ENCODE peak calls at places on chromosomes 2 and 18, in five cellular contexts. One of them, this sample, is unnamed.

GRCh38 chr2:218006741-218007140 is 3.9 kb upstream of the TNS1 start:
- DNase-seq in HCT116: no peak
- DNase-seq in psoas muscle: no peak
- DNase-seq in fibroblast of mammary gland: peak; percentile 96
- DNase-seq in GM23338: no peak
- DNase-seq in this sample: peak; percentile 72

GRCh38 chr2:137229834-137230233 is 464.5 kb downstream of the THSD7B start:
- DNase-seq in HCT116: no peak
- DNase-seq in psoas muscle: no peak
- DNase-seq in fibroblast of mammary gland: no peak
- DNase-seq in GM23338: no peak
- DNase-seq in this sample: no peak

GRCh38 chr18:8798996-8799395 is 93.6 kb downstream of the MTCL1 start:
- DNase-seq in HCT116: no peak
- DNase-seq in psoas muscle: peak; percentile 35
- DNase-seq in fibroblast of mammary gland: peak; percentile 8
- DNase-seq in GM23338: no peak
- DNase-seq in this sample: no peak

GRCh38 chr2:235779444-235779896 is 285.6 kb downstream of the AGAP1 start:
- DNase-seq in HCT116: peak; percentile 37
- DNase-seq in psoas muscle: peak; percentile 69
- DNase-seq in fibroblast of mammary gland: peak; percentile 62
- DNase-seq in GM23338: peak; percentile 94
- DNase-seq in this sample: peak; percentile 29

GRCh38 chr2:105545731-105546622 is 147.1 kb upstream of the FHL2 start:
- DNase-seq in HCT116: peak; percentile 46
- DNase-seq in psoas muscle: peak; percentile 52
- DNase-seq in fibroblast of mammary gland: peak; percentile 67
- DNase-seq in GM23338: peak; percentile 80
- DNase-seq in this sample: peak; percentile 25

GRCh38 chr2:217834744-217835513 is 167.9 kb downstream of the TNS1 start:
- DNase-seq in HCT116: no peak
- DNase-seq in psoas muscle: no peak
- DNase-seq in fibroblast of mammary gland: no peak
- DNase-seq in GM23338: no peak
- DNase-seq in this sample: no peak

GRCh38 chr2:240130393-240131195 is 5.5 kb downstream of the COPS9 start:
- DNase-seq in HCT116: no peak
- DNase-seq in psoas muscle: no peak
- DNase-seq in fibroblast of mammary gland: no peak
- DNase-seq in GM23338: no peak
- DNase-seq in this sample: no peak

GRCh38 chr2:5392658-5393057 is 299.5 kb upstream of the SOX11 start:
- DNase-seq in HCT116: no peak
- DNase-seq in psoas muscle: no peak
- DNase-seq in fibroblast of mammary gland: no peak
- DNase-seq in GM23338: no peak
- DNase-seq in this sample: peak; percentile 10

GRCh38 chr2:41791523-41791922 is 256.3 kb upstream of the PKDCC start:
- DNase-seq in HCT116: no peak
- DNase-seq in psoas muscle: no peak
- DNase-seq in fibroblast of mammary gland: peak; percentile 48
- DNase-seq in GM23338: peak; percentile 60
- DNase-seq in this sample: peak; percentile 21

GRCh38 chr2:59732861-59733603 is 820.4 kb downstream of the BCL11A start:
- DNase-seq in HCT116: no peak
- DNase-seq in psoas muscle: no peak
- DNase-seq in fibroblast of mammary gland: no peak
- DNase-seq in GM23338: no peak
- DNase-seq in this sample: no peak

GRCh38 chr18:28127763-28128737 is 48.9 kb downstream of the CDH2 start:
- DNase-seq in HCT116: no peak
- DNase-seq in psoas muscle: no peak
- DNase-seq in fibroblast of mammary gland: peak; percentile 54
- DNase-seq in GM23338: no peak
- DNase-seq in this sample: peak; percentile 51

GRCh38 chr2:22536131-22536530 is 848.8 kb upstream of the KLHL29 start:
- DNase-seq in HCT116: no peak
- DNase-seq in psoas muscle: no peak
- DNase-seq in fibroblast of mammary gland: peak; percentile 16
- DNase-seq in GM23338: no peak
- DNase-seq in this sample: no peak

GRCh38 chr2:127191331-127192219 is 28.5 kb downstream of the CYP27C1 start:
- DNase-seq in HCT116: no peak
- DNase-seq in psoas muscle: no peak
- DNase-seq in fibroblast of mammary gland: no peak
- DNase-seq in GM23338: no peak
- DNase-seq in this sample: no peak

GRCh38 chr2:84701880-84702279 is 179.0 kb downstream of the TRABD2A start:
- DNase-seq in HCT116: no peak
- DNase-seq in psoas muscle: no peak
- DNase-seq in fibroblast of mammary gland: peak; percentile 93
- DNase-seq in GM23338: no peak
- DNase-seq in this sample: peak; percentile 70

GRCh38 chr18:49812321-49813070 is 837 bp downstream of the ACAA2 start:
- DNase-seq in HCT116: no peak
- DNase-seq in psoas muscle: no peak
- DNase-seq in fibroblast of mammary gland: no peak
- DNase-seq in GM23338: no peak
- DNase-seq in this sample: peak; percentile 24

GRCh38 chr2:158573739-158574138 is 117.0 kb downstream of the PKP4 start:
- DNase-seq in HCT116: no peak
- DNase-seq in psoas muscle: no peak
- DNase-seq in fibroblast of mammary gland: no peak
- DNase-seq in GM23338: peak; percentile 26
- DNase-seq in this sample: no peak

GRCh38 chr18:57807336-57808117 is 4.4 kb upstream of the ATP8B1 start:
- DNase-seq in HCT116: no peak
- DNase-seq in psoas muscle: no peak
- DNase-seq in fibroblast of mammary gland: peak; percentile 81
- DNase-seq in GM23338: no peak
- DNase-seq in this sample: peak; percentile 86

GRCh38 chr2:193869564-193869963 is 1674.8 kb upstream of the TMEFF2 start:
- DNase-seq in HCT116: no peak
- DNase-seq in psoas muscle: no peak
- DNase-seq in fibroblast of mammary gland: no peak
- DNase-seq in GM23338: no peak
- DNase-seq in this sample: no peak
- TF ChIP-seq CTCF in HCT116: no peak
- TF ChIP-seq CTCF in psoas muscle: no peak
- TF ChIP-seq CTCF in fibroblast of mammary gland: no peak
- TF ChIP-seq CTCF in GM23338: no peak
- TF ChIP-seq CTCF in this sample: no peak

GRCh38 chr2:177552414-177553175 is 160.0 kb downstream of the AGPS start:
- DNase-seq in HCT116: peak; percentile 70
- DNase-seq in psoas muscle: peak; percentile 88
- DNase-seq in fibroblast of mammary gland: peak; percentile 86
- DNase-seq in GM23338: peak; percentile 96
- DNase-seq in this sample: peak; percentile 82
- TF ChIP-seq CTCF in HCT116: no peak
- TF ChIP-seq CTCF in psoas muscle: no peak
- TF ChIP-seq CTCF in fibroblast of mammary gland: no peak
- TF ChIP-seq CTCF in GM23338: no peak
- TF ChIP-seq CTCF in this sample: no peak

DNA sequence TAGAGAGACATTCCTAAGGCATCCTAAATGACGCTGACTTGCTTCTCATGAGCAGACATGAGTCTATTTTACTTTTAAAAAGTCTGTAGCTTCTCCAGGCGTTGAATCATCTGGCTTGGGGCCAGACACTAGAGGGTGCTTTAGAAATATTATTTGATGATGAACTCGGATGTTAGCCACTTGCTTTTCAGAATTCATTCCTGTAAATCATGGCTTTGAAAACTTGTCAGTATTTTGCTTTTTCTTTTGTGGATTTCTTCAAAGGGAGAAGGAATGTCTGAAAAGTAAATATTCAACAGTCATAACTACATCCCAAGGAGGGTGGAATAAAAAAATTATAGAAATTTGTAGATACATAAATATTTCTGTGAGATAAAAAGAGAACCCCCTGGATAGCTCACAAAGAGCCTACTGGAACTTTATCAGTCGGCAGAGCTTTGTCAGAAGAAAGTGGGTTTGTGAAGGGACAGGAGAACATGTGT is 370.8 kb downstream of the OSR1 start:
- DNase-seq in HCT116: peak; percentile 44
- DNase-seq in psoas muscle: peak; percentile 78
- DNase-seq in fibroblast of mammary gland: peak; percentile 95
- DNase-seq in GM23338: no peak
- DNase-seq in this sample: peak; percentile 91
- TF ChIP-seq CTCF in HCT116: peak; percentile 31
- TF ChIP-seq CTCF in psoas muscle: peak; percentile 41
- TF ChIP-seq CTCF in fibroblast of mammary gland: peak; percentile 30
- TF ChIP-seq CTCF in GM23338: peak; percentile 38
- TF ChIP-seq CTCF in this sample: peak; percentile 36

GRCh38 chr2:234249006-234249405 is 198.5 kb downstream of the SPP2 start:
- DNase-seq in HCT116: no peak
- DNase-seq in psoas muscle: no peak
- DNase-seq in fibroblast of mammary gland: no peak
- DNase-seq in GM23338: no peak
- DNase-seq in this sample: no peak
- TF ChIP-seq CTCF in HCT116: peak; percentile 38
- TF ChIP-seq CTCF in psoas muscle: no peak
- TF ChIP-seq CTCF in fibroblast of mammary gland: no peak
- TF ChIP-seq CTCF in GM23338: no peak
- TF ChIP-seq CTCF in this sample: no peak

DNA sequence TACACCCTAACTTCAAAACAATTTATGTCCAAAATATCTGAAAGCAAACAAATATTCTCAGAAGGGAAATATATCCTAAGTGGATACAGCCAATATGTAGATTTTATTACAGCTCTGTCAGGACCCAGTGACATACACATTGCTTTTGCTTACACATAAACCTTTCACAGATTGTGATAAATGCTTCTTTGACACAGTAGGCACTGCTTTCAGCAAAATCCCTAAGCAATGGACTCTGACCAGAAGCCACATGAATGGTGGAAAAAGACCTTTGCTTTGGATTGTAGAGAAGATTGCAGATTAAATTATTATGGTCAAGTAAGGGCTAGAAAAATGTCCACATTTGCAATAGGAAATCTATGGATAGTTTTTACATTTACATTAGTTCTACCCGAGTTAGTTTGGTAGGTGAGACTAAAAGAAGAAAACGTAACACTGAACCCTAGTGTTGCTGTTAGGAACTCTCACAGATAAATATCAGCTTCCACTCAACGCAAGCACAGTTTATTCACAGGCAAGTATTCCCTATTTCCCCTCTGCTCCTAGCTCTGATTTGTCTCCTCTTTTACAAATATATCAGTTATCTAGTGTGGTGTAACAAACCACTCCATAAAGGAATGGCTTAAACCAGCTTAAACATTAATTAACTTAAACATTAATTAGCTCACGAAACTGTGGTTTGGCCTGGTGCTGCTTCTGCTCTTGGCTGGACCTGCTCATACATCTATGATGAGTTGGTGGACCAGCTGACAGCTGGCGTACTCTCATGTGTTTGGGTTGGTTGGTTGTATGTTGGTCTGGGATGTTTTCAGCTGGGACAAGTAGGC is 23.6 kb upstream of the SERPINE2 start:
- DNase-seq in HCT116: no peak
- DNase-seq in psoas muscle: no peak
- DNase-seq in fibroblast of mammary gland: no peak
- DNase-seq in GM23338: peak; percentile 21
- DNase-seq in this sample: no peak
- TF ChIP-seq CTCF in HCT116: no peak
- TF ChIP-seq CTCF in psoas muscle: peak; percentile 14
- TF ChIP-seq CTCF in fibroblast of mammary gland: no peak
- TF ChIP-seq CTCF in GM23338: peak; percentile 61
- TF ChIP-seq CTCF in this sample: no peak

GRCh38 chr2:86037795-86038192 is 67.9 kb downstream of the POLR1A start:
- DNase-seq in HCT116: no peak
- DNase-seq in psoas muscle: no peak
- DNase-seq in fibroblast of mammary gland: no peak
- DNase-seq in GM23338: no peak
- DNase-seq in this sample: no peak

GRCh38 chr2:86036790-86037138 is 68.9 kb downstream of the POLR1A start:
- DNase-seq in HCT116: no peak
- DNase-seq in psoas muscle: no peak
- DNase-seq in fibroblast of mammary gland: no peak
- DNase-seq in GM23338: no peak
- DNase-seq in this sample: no peak

GRCh38 chr2:86037141-86037794 is 68.4 kb downstream of the POLR1A start:
- DNase-seq in HCT116: no peak
- DNase-seq in psoas muscle: peak; percentile 72
- DNase-seq in fibroblast of mammary gland: peak; percentile 98
- DNase-seq in GM23338: no peak
- DNase-seq in this sample: peak; percentile 90

GRCh38 chr2:86035371-86035882 is 70.3 kb downstream of the POLR1A start:
- DNase-seq in HCT116: no peak
- DNase-seq in psoas muscle: no peak
- DNase-seq in fibroblast of mammary gland: no peak
- DNase-seq in GM23338: no peak
- DNase-seq in this sample: no peak

DNA sequence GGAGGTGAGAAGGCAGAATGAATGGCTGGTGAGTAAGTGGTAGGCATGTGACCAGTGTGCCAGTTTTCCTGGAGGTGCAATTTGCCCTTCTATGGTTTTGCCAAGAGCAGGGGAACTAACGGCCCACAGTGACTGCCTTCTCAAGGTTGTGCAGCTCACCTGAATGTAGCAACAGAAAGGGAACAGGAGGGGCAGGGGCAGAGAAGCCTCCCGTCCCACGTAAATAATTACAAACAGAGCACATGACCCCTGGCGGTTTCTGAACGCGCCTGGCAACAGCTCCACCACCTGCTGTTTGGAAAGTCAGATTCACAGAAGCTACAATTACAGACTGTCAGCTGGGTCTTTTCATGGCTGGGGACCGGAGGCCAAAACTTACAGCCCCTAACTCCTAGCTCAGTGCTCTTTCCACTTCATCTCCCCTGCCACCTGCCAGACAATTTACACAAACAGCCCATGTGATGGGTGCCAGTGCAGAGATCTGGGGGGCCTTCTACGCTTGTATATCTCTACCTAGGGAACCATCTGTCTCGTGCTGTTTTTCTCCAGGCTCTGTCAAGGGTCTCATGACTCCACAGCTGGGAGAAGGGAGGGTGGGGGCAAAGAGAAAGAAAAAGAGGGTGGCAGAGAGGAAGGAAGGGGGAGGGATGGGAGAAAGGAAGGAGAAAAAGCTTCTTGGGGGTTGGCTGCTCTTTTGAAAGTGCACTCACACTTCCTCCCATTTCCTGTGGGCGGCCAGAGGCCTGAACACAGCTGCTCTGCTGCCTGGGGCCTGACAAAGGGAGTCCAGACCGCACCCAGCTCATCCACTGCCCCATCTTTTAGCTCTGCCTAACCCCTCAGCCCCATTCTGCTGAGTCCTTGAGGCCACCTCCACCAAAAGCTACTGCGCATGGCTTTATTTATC is 69.5 kb downstream of the POLR1A start:
- DNase-seq in HCT116: no peak
- DNase-seq in psoas muscle: peak; percentile 79
- DNase-seq in fibroblast of mammary gland: peak; percentile 86
- DNase-seq in GM23338: peak; percentile 19
- DNase-seq in this sample: peak; percentile 79
- TF ChIP-seq CTCF in HCT116: no peak
- TF ChIP-seq CTCF in psoas muscle: peak; percentile 42
- TF ChIP-seq CTCF in fibroblast of mammary gland: peak; percentile 48
- TF ChIP-seq CTCF in GM23338: no peak
- TF ChIP-seq CTCF in this sample: peak; percentile 10

GRCh38 chr2:121044412-121044811 is 240.6 kb downstream of the TFCP2L1 start:
- DNase-seq in HCT116: no peak
- DNase-seq in psoas muscle: no peak
- DNase-seq in fibroblast of mammary gland: no peak
- DNase-seq in GM23338: peak; percentile 61
- DNase-seq in this sample: no peak
- TF ChIP-seq CTCF in HCT116: peak; percentile 38
- TF ChIP-seq CTCF in psoas muscle: no peak
- TF ChIP-seq CTCF in fibroblast of mammary gland: peak; percentile 27
- TF ChIP-seq CTCF in GM23338: peak; percentile 68
- TF ChIP-seq CTCF in this sample: no peak

This sample was measured in astrocyte.